ENCODE peak calls at places on chromosome 12, in six cellular contexts. P is activated CD8-positive, alpha-beta memory T cell treated with anti-CD3 and anti-CD28 coated beads for 1 hour; K is left ventricle myocardium inferior; S is esophagus squamous epithelium; N is EH; V is SW 1271. U is an unnamed sample.

GRCh38 chr12:126069549-126070165 is 1004.4 kb downstream of the AACS start:
- DNase-seq in P (peak), K (no peak), S (no peak), N (peak), V (peak), U (no peak)

GRCh38 chr12:82687020-82687951 is 580 bp downstream of the TMTC2 start:
- DNase-seq in P (peak), K (peak), S (no peak), N (peak), V (peak), U (peak)

GRCh38 chr12:131803995-131804521 is 24.1 kb upstream of the MMP17 start:
- DNase-seq in P (no peak), K (no peak), S (no peak), N (peak), V (no peak), U (no peak)

GRCh38 chr12:94488449-94488848 is 28.8 kb upstream of the CEP83 start:
- DNase-seq in P (no peak), K (no peak), S (no peak), N (peak), V (no peak), U (peak)

GRCh38 chr12:96402061-96402460 is 1.8 kb upstream of the CDK17 start:
- DNase-seq in P (no peak), K (no peak), S (no peak), N (no peak), V (no peak), U (no peak)

GRCh38 chr12:15472036-15472435 is 149.7 kb downstream of the PTPRO start:
- DNase-seq in P (no peak), K (no peak), S (no peak), N (no peak), V (no peak), U (no peak)

GRCh38 chr12:85425926-85426325 is 145.9 kb downstream of the ALX1 start:
- DNase-seq in P (no peak), K (no peak), S (no peak), N (no peak), V (no peak), U (no peak)

GRCh38 chr12:54232790-54233189 is 44.0 kb upstream of the SMUG1 start:
- DNase-seq in P (no peak), K (no peak), S (no peak), N (peak), V (peak), U (no peak)

U was measured in naive B cell.